ENCODE peak calls at places on chromosomes 16 and 17, in ten cellular contexts. Z is GOT3; B is MV-4-11; H is T-helper 17 cell; P is heart left ventricle; O is tibial nerve; A is T-helper 2 cell; V is stimulated activated CD8-positive, alpha-beta memory T cell treated with anti-CD3 and anti-CD28 coated beads, Interleukin-12 subunit alpha, Interleukin-12 subunit beta, amount 100 ng/mL, for 4 hours; G is memory B cell; K is LNCaP clone FGC. T is an unnamed sample.

GRCh38 chr16:79265701-79266100 is 334.8 kb downstream of the MAF start:
- DNase-seq in B (no peak), V (no peak), H (no peak), O (no peak), G (no peak), Z (no peak), P (no peak), A (no peak), K (no peak), T (no peak)

GRCh38 chr16:1147027-1147426 is 5.9 kb upstream of the CACNA1H start:
- DNase-seq in B (no peak), O (no peak), V (no peak), P (no peak), G (no peak), K (no peak), A (no peak), H (no peak), Z (no peak), T (no peak)

GRCh38 chr17:9108166-9108565 is 86.9 kb downstream of the NTN1 start:
- DNase-seq in B (peak; percentile 4), V (no peak), K (no peak), A (no peak), G (no peak), Z (no peak), H (no peak), O (no peak), P (no peak), T (no peak)

GRCh38 chr17:14747576-14747940 is 446.7 kb downstream of the HS3ST3B1 start:
- DNase-seq in O (no peak), H (no peak), B (no peak), P (no peak), A (no peak), Z (no peak), V (no peak), G (no peak), K (no peak), T (no peak)

GRCh38 chr16:86975445-86975844 is 341.7 kb downstream of the C16orf95 start:
- DNase-seq in K (peak; percentile 10), O (peak; percentile 47), G (no peak), V (no peak), A (no peak), H (no peak), Z (peak; percentile 14), B (peak; percentile 39), P (no peak), T (peak; percentile 77)

GRCh38 chr17:28657756-28658155 is 4.0 kb downstream of the SDF2 start:
- DNase-seq in V (no peak), Z (no peak), A (no peak), O (no peak), K (no peak), H (no peak), B (no peak), P (no peak), G (no peak), T (no peak)

GRCh38 chr16:24309222-24309905 is 53.2 kb downstream of the CACNG3 start:
- DNase-seq in G (no peak), Z (peak; percentile 7), O (no peak), H (no peak), P (no peak), A (no peak), B (peak; percentile 46), V (no peak), K (no peak), T (no peak)

GRCh38 chr17:44543213-44543904 is 13.9 kb upstream of the FZD2 start:
- DNase-seq in H (no peak), V (no peak), A (no peak), P (no peak), O (no peak), G (no peak), B (no peak), K (no peak), Z (no peak), T (peak; percentile 82)

GRCh38 chr17:8875957-8876356 is 8.5 kb upstream of the PIK3R6 start:
- DNase-seq in V (no peak), H (no peak), A (no peak), K (no peak), P (no peak), Z (no peak), G (no peak), O (no peak), B (no peak), T (no peak)

GRCh38 chr17:49753959-49754391 is 10.0 kb downstream of the FAM117A start:
- DNase-seq in H (no peak), G (no peak), P (peak; percentile 72), B (peak; percentile 62), K (no peak), A (no peak), O (no peak), V (no peak), Z (no peak), T (no peak)

GRCh38 chr17:64326420-64327054 is 63.5 kb upstream of the TEX2 start:
- DNase-seq in B (peak; percentile 99), V (no peak), G (no peak), H (no peak), A (no peak), O (peak; percentile 75), K (no peak), P (peak; percentile 93), Z (peak; percentile 54), T (no peak)